ENCODE peak calls at places on chromosomes 13 and 19, in six cellular contexts. L, T, E, Q, A and H are unnamed samples.

GRCh38 chr13:83121904-83122303 is 760.4 kb downstream of the SLITRK1 start:
- DNase-seq in L (no peak), T (no peak), E (no peak), Q (peak; percentile 36), A (peak; percentile 27), H (no peak)

GRCh38 chr13:70896136-70896535 is 787.9 kb upstream of the KLHL1 start:
- DNase-seq in L (no peak), T (no peak), E (no peak), Q (no peak), A (no peak), H (no peak)

GRCh38 chr19:12788682-12789097 is 2.6 kb upstream of the JUNB start:
- DNase-seq in L (peak; percentile 50), T (peak; percentile 63), E (peak; percentile 90), Q (peak; percentile 75), A (peak; percentile 78), H (peak; percentile 91)

GRCh38 chr19:7196721-7197168 is 97.5 kb downstream of the INSR start:
- DNase-seq in L (no peak), T (peak; percentile 59), E (peak; percentile 68), Q (no peak), A (peak; percentile 46), H (peak; percentile 62)

GRCh38 chr19:43625918-43626579 is 6.6 kb upstream of the ZNF428 start:
- DNase-seq in L (no peak), T (peak; percentile 19), E (no peak), Q (no peak), A (peak; percentile 43), H (no peak)

GRCh38 chr13:107119989-107120881 is 552.3 kb upstream of the ARGLU1 start:
- DNase-seq in L (no peak), T (no peak), E (no peak), Q (no peak), A (no peak), H (no peak)

GRCh38 chr13:79423801-79424642 is 18.0 kb upstream of the RBM26 start:
- DNase-seq in L (peak; percentile 55), T (peak; percentile 76), E (no peak), Q (peak; percentile 63), A (peak; percentile 71), H (no peak)

GRCh38 chr19:50435221-50435620 is 2.5 kb downstream of the MYBPC2 start:
- DNase-seq in L (no peak), T (no peak), E (no peak), Q (no peak), A (no peak), H (no peak)

GRCh38 chr19:6556480-6556879 is 25.7 kb downstream of the TNFSF9 start:
- DNase-seq in L (no peak), T (no peak), E (no peak), Q (no peak), A (peak; percentile 64), H (no peak)

GRCh38 chr19:28299649-28300048 is 913.3 kb downstream of the UQCRFS1 start:
- DNase-seq in L (no peak), T (no peak), E (no peak), Q (no peak), A (no peak), H (no peak)

GRCh38 chr19:12464769-12465725 is 19.6 kb downstream of the ZNF709 start:
- DNase-seq in L (peak; percentile 33), T (peak; percentile 2), E (no peak), Q (no peak), A (no peak), H (no peak)

GRCh38 chr19:8459520-8460260 is 14.9 kb downstream of the HNRNPM start:
- DNase-seq in L (peak; percentile 88), T (peak; percentile 69), E (no peak), Q (peak; percentile 86), A (peak; percentile 63), H (no peak)

GRCh38 chr19:10516671-10517286 is 468 bp downstream of the S1PR5 start:
- DNase-seq in L (peak; percentile 43), T (no peak), E (no peak), Q (no peak), A (no peak), H (no peak)

GRCh38 chr19:32415246-32415645 is 9.7 kb downstream of the DPY19L3 start:
- DNase-seq in L (no peak), T (no peak), E (no peak), Q (no peak), A (no peak), H (no peak)

GRCh38 chr19:7783991-7784421 is 21.0 kb downstream of the CLEC4M start:
- DNase-seq in L (peak; percentile 100), T (peak; percentile 53), E (no peak), Q (peak; percentile 72), A (peak; percentile 62), H (peak; percentile 67)

GRCh38 chr19:17406887-17407196 is 1.4 kb upstream of the BST2 start:
- DNase-seq in L (no peak), T (no peak), E (no peak), Q (no peak), A (no peak), H (no peak)

GRCh38 chr13:43687038-43687437 is 99.7 kb downstream of the ENOX1 start:
- DNase-seq in L (no peak), T (no peak), E (no peak), Q (no peak), A (no peak), H (no peak)

GRCh38 chr19:16073481-16073880 is 2.8 kb upstream of the TPM4 start:
- DNase-seq in L (no peak), T (no peak), E (no peak), Q (no peak), A (no peak), H (peak; percentile 52)
- H3K4me1 ChIP-seq in L (peaks cover 46% of the 10 kb centered on the region), T (peaks cover 4% of the 10 kb centered on the region), E (no peaks in the 10 kb centered on the region), Q (peaks cover 9% of the 10 kb centered on the region), A (peaks cover 10% of the 10 kb centered on the region), H (peaks cover 37% of the 10 kb centered on the region)

GRCh38 chr19:2540251-2540645 is 64.3 kb downstream of the GADD45B start:
- DNase-seq in L (no peak), T (no peak), E (no peak), Q (no peak), A (no peak), H (no peak)
- H3K4me3 ChIP-seq in L (peak overlapping the region; percentile 46), T (no peak overlapping the region), E (peak overlapping the region; percentile 11), Q (peak overlapping the region; percentile 0), A (peak overlapping the region; percentile 1), H (peak overlapping the region; percentile 1)

DNA sequence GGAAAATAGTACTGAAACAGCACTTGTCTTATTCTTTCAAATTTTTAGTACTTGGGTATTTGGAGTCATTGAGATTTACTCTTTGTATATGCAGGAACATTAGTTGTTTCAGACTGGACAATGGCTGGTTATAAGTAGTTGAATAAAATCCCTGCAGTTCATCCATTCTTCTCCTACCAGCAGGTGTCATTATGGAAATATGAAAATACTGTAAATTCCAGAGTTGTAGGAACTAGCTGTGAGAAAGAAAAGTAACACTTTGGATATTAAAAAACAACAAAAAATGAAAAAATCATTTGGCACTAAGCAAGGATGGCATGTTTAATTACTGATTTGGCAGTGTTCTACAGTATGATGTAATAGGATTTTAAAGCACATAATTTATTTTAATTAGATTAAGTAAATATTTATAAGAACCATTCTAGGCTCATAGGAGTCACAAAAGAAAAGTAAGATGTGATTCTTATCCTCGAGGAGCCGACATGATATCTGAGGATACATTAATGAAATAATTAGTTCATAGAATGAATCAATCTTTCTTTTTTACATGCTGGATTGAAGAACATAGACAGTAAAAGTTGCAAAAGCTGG is 155.3 kb downstream of the KCNRG start:
- DNase-seq in L (no peak), T (peak; percentile 67), E (no peak), Q (peak; percentile 21), A (peak; percentile 53), H (no peak)
- TF ChIP-seq CTCF in L (peak; percentile 56), T (no peak), E (peak; percentile 31), Q (peak; percentile 40), A (peak; percentile 46), H (peak; percentile 41)

DNA sequence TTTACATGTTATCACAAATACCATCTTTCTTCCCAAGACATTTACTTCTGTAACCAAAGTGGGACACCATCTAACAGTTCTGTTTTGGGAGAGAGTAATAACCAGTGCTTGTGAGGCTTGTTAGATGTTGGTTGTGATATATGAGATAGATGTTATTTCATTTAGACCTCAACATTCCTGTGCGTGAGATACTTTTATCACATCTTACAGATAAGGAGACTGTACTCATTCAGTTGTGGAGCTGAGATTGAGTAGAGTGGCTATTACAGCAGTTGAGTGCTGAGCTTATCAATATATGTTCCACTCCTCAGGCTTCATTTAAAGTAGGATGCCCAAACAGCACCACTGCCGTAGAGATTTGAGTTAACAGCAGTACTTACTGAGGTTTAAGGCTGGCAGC is 43.1 kb downstream of the USPL1 start:
- DNase-seq in L (no peak), T (no peak), E (no peak), Q (no peak), A (no peak), H (no peak)
- H3K4me1 ChIP-seq in L (no peaks in the 10 kb centered on the region), T (no peaks in the 10 kb centered on the region), E (peaks cover 14% of the 10 kb centered on the region), Q (no peaks in the 10 kb centered on the region), A (peaks cover 42% of the 10 kb centered on the region), H (no peaks in the 10 kb centered on the region)

GRCh38 chr19:3788991-3789778 is 3.0 kb upstream of the MATK start:
- DNase-seq in L (no peak), T (no peak), E (no peak), Q (no peak), A (no peak), H (no peak)

GRCh38 chr19:3785464-3785937 is 680 bp downstream of the MATK start:
- DNase-seq in L (no peak), T (no peak), E (no peak), Q (no peak), A (no peak), H (no peak)

GRCh38 chr19:3784607-3785463 is 1.3 kb downstream of the MATK start:
- DNase-seq in L (no peak), T (no peak), E (no peak), Q (no peak), A (no peak), H (peak; percentile 76)

GRCh38 chr19:3783660-3784584 is 2.3 kb downstream of the MATK start:
- DNase-seq in L (no peak), T (no peak), E (no peak), Q (no peak), A (no peak), H (peak; percentile 64)

DNA sequence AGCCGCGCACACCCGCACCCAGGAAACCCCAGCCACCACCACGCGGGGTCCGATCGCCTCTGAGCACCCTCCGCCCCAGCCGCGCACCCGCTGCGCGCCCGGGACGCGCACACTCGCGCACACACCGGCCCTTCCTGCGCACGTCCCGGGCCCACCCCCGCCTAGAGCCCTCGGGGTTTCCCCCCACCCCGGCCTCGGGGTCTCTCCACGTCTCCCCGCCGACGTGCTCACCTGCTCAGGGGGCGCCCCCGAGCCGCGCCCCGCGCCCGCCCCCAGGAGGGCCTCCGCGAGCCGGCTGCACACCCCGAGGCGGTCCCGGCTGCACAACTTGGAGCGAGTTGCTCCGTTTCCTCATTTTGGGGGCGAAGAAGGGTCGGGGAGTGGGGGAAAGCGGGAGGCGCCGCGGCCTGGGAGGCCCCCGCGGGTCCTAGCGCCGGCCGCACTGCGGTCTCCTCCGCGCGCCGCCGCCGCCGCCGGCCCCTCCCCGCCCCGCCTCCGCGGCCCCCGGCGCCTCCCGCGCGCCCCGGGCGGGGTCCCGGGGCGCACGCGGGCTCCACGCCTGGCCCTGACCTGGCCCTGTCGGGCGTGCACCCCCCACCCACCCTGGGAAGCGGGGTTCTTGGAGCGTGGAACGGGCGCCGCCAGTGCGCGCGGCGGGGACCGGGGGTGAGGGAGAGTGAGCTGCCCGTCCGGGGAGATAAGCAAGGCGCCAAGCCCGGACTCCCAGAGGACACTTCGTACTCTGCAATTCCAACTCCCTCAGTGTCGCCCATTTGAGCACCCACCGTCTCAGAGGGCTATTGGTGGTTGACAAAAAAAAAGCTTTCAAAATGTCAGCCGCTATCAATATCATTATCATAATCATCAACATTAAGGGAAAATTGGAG is at the start of gene MATK:
- DNase-seq in L (no peak), T (no peak), E (no peak), Q (no peak), A (no peak), H (no peak)
- H3K4me3 ChIP-seq in L (no peak within 1 kb of the TSS), T (no peak within 1 kb of the TSS), E (peak within 1 kb of the TSS; percentile 18), Q (no peak within 1 kb of the TSS), A (peak within 1 kb of the TSS; percentile 89), H (peak within 1 kb of the TSS; percentile 51)